ENCODE peak calls at places on chromosomes 1 and 21, in five cellular contexts. One of them, this sample, is unnamed.

GRCh38 chr1:144101397-144102050 is 129.7 kb upstream of the FAM72C start:
- DNase-seq in tibial artery: peak; percentile 75
- DNase-seq in astrocyte of the spinal cord: no peak
- DNase-seq in body of pancreas: peak; percentile 16
- DNase-seq in omental fat pad: peak; percentile 22
- DNase-seq in this sample: no peak

GRCh38 chr1:28666806-28667205 is 1.8 kb upstream of the GMEB1 start:
- DNase-seq in body of pancreas: no peak
- DNase-seq in astrocyte of the spinal cord: no peak
- DNase-seq in tibial artery: no peak
- DNase-seq in omental fat pad: no peak
- DNase-seq in this sample: no peak

GRCh38 chr1:66370462-66370907 is 163.5 kb upstream of the SGIP1 start:
- DNase-seq in tibial artery: no peak
- DNase-seq in astrocyte of the spinal cord: no peak
- DNase-seq in body of pancreas: no peak
- DNase-seq in omental fat pad: no peak
- DNase-seq in this sample: no peak

GRCh38 chr1:112905420-112906154 is 50.4 kb downstream of the SLC16A1 start:
- DNase-seq in astrocyte of the spinal cord: peak; percentile 36
- DNase-seq in body of pancreas: peak; percentile 54
- DNase-seq in omental fat pad: no peak
- DNase-seq in tibial artery: no peak
- DNase-seq in this sample: no peak

GRCh38 chr1:198598796-198599321 is 40.0 kb upstream of the PTPRC start:
- DNase-seq in body of pancreas: no peak
- DNase-seq in astrocyte of the spinal cord: no peak
- DNase-seq in tibial artery: no peak
- DNase-seq in omental fat pad: no peak
- DNase-seq in this sample: no peak

GRCh38 chr1:182589520-182589919 is 464 bp upstream of the RNASEL start:
- DNase-seq in tibial artery: no peak
- DNase-seq in omental fat pad: no peak
- DNase-seq in body of pancreas: no peak
- DNase-seq in astrocyte of the spinal cord: no peak
- DNase-seq in this sample: no peak

GRCh38 chr21:17903029-17903806 is 84.1 kb upstream of the C21orf91 start:
- DNase-seq in tibial artery: no peak
- DNase-seq in astrocyte of the spinal cord: peak; percentile 65
- DNase-seq in omental fat pad: no peak
- DNase-seq in body of pancreas: no peak
- DNase-seq in this sample: no peak

GRCh38 chr1:16351449-16351993 is 759 bp downstream of the FBXO42 start:
- DNase-seq in omental fat pad: no peak
- DNase-seq in body of pancreas: no peak
- DNase-seq in astrocyte of the spinal cord: peak; percentile 37
- DNase-seq in tibial artery: peak; percentile 60
- DNase-seq in this sample: no peak

GRCh38 chr1:82597620-82598019 is 796.9 kb downstream of the ADGRL2 start:
- DNase-seq in tibial artery: no peak
- DNase-seq in astrocyte of the spinal cord: no peak
- DNase-seq in omental fat pad: no peak
- DNase-seq in body of pancreas: no peak
- DNase-seq in this sample: no peak

GRCh38 chr21:45554477-45555175 is 12.4 kb upstream of the SLC19A1 start:
- DNase-seq in omental fat pad: peak; percentile 78
- DNase-seq in tibial artery: peak; percentile 90
- DNase-seq in body of pancreas: peak; percentile 84
- DNase-seq in astrocyte of the spinal cord: peak; percentile 58
- DNase-seq in this sample: no peak

GRCh38 chr21:43911015-43911934 is 46.3 kb downstream of the AGPAT3 start:
- DNase-seq in body of pancreas: no peak
- DNase-seq in astrocyte of the spinal cord: no peak
- DNase-seq in omental fat pad: no peak
- DNase-seq in tibial artery: no peak
- DNase-seq in this sample: no peak

GRCh38 chr1:223474804-223475203 is 81.6 kb downstream of the CCDC185 start:
- DNase-seq in omental fat pad: no peak
- DNase-seq in astrocyte of the spinal cord: no peak
- DNase-seq in body of pancreas: no peak
- DNase-seq in tibial artery: no peak
- DNase-seq in this sample: no peak

GRCh38 chr21:37557261-37557950 is 190.8 kb downstream of the DYRK1A start:
- DNase-seq in omental fat pad: no peak
- DNase-seq in astrocyte of the spinal cord: no peak
- DNase-seq in tibial artery: no peak
- DNase-seq in body of pancreas: no peak
- DNase-seq in this sample: no peak

GRCh38 chr1:157472302-157472701 is 80.0 kb downstream of the FCRL5 start:
- DNase-seq in omental fat pad: no peak
- DNase-seq in tibial artery: no peak
- DNase-seq in body of pancreas: no peak
- DNase-seq in astrocyte of the spinal cord: no peak
- DNase-seq in this sample: no peak

GRCh38 chr1:94395748-94396309 is 22.4 kb upstream of the ABCD3 start:
- DNase-seq in tibial artery: no peak
- DNase-seq in omental fat pad: no peak
- DNase-seq in astrocyte of the spinal cord: no peak
- DNase-seq in body of pancreas: no peak
- DNase-seq in this sample: no peak

GRCh38 chr1:106584127-106584526 is 472.3 kb upstream of the PRMT6 start:
- DNase-seq in tibial artery: no peak
- DNase-seq in omental fat pad: no peak
- DNase-seq in astrocyte of the spinal cord: peak; percentile 3
- DNase-seq in body of pancreas: no peak
- DNase-seq in this sample: no peak

GRCh38 chr21:40054403-40054802 is 187.2 kb downstream of the PCP4 start:
- DNase-seq in omental fat pad: no peak
- DNase-seq in body of pancreas: peak; percentile 88
- DNase-seq in astrocyte of the spinal cord: peak; percentile 57
- DNase-seq in tibial artery: peak; percentile 89
- DNase-seq in this sample: no peak

GRCh38 chr1:228001738-228002535 is 4.9 kb upstream of the WNT3A start:
- DNase-seq in tibial artery: peak; percentile 39
- DNase-seq in body of pancreas: no peak
- DNase-seq in omental fat pad: no peak
- DNase-seq in astrocyte of the spinal cord: no peak
- DNase-seq in this sample: no peak

GRCh38 chr1:209633335-209633997 is 18.8 kb downstream of the LAMB3 start:
- DNase-seq in body of pancreas: no peak
- DNase-seq in omental fat pad: no peak
- DNase-seq in astrocyte of the spinal cord: no peak
- DNase-seq in tibial artery: no peak
- DNase-seq in this sample: no peak

GRCh38 chr1:235060607-235061470 is 67.8 kb downstream of the TOMM20 start:
- DNase-seq in omental fat pad: no peak
- DNase-seq in tibial artery: no peak
- DNase-seq in body of pancreas: peak; percentile 66
- DNase-seq in astrocyte of the spinal cord: no peak
- DNase-seq in this sample: no peak

GRCh38 chr1:29505537-29506220 is 269.4 kb downstream of the PTPRU start:
- DNase-seq in astrocyte of the spinal cord: no peak
- DNase-seq in tibial artery: peak; percentile 32
- DNase-seq in omental fat pad: no peak
- DNase-seq in body of pancreas: no peak
- DNase-seq in this sample: no peak

GRCh38 chr1:30798389-30798951 is 40.9 kb upstream of the LAPTM5 start:
- DNase-seq in tibial artery: peak; percentile 78
- DNase-seq in body of pancreas: peak; percentile 47
- DNase-seq in astrocyte of the spinal cord: no peak
- DNase-seq in omental fat pad: no peak
- DNase-seq in this sample: no peak

GRCh38 chr21:27813750-27814149 is 846.9 kb upstream of the ADAMTS5 start:
- DNase-seq in astrocyte of the spinal cord: no peak
- DNase-seq in body of pancreas: no peak
- DNase-seq in tibial artery: no peak
- DNase-seq in omental fat pad: no peak
- DNase-seq in this sample: no peak

GRCh38 chr21:44722701-44723100 is 11.3 kb upstream of the TSPEAR start:
- DNase-seq in tibial artery: no peak
- DNase-seq in omental fat pad: no peak
- DNase-seq in body of pancreas: no peak
- DNase-seq in astrocyte of the spinal cord: no peak
- DNase-seq in this sample: no peak

GRCh38 chr1:80778094-80778840 is 1022.5 kb upstream of the ADGRL2 start:
- DNase-seq in omental fat pad: no peak
- DNase-seq in astrocyte of the spinal cord: no peak
- DNase-seq in tibial artery: no peak
- DNase-seq in body of pancreas: no peak
- DNase-seq in this sample: no peak
- TF ChIP-seq CTCF in omental fat pad: no peak
- TF ChIP-seq CTCF in astrocyte of the spinal cord: no peak
- TF ChIP-seq CTCF in tibial artery: no peak
- TF ChIP-seq CTCF in body of pancreas: no peak
- TF ChIP-seq CTCF in this sample: no peak

DNA sequence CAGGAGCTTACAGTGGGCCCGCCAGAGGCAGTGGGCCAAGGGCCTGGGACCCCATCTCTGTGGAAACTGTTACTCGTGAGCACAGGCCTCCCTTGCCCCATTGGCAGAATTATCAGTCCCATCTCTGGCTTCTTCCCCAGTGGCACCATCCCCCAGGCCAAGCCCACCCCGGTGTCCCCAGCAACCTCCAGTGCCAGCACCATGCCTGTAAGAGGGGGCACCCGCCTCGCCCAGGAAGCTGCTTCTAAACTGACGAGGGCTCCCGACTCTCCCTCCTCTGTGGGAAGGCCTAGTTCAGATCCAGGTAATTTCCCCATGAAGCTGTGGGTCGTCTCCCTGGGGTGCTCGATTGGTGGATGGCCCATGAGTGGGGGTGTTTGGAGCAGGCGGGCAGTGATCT is 46.8 kb downstream of the TNFRSF8 start:
- DNase-seq in omental fat pad: no peak
- DNase-seq in body of pancreas: no peak
- DNase-seq in tibial artery: no peak
- DNase-seq in astrocyte of the spinal cord: no peak
- DNase-seq in this sample: no peak
- TF ChIP-seq CTCF in omental fat pad: no peak
- TF ChIP-seq CTCF in body of pancreas: no peak
- TF ChIP-seq CTCF in tibial artery: no peak
- TF ChIP-seq CTCF in astrocyte of the spinal cord: no peak
- TF ChIP-seq CTCF in this sample: no peak

GRCh38 chr1:243946946-243947345 is 96.9 kb upstream of the AKT3 start:
- DNase-seq in body of pancreas: no peak
- DNase-seq in omental fat pad: no peak
- DNase-seq in tibial artery: no peak
- DNase-seq in astrocyte of the spinal cord: no peak
- DNase-seq in this sample: no peak
- TF ChIP-seq CTCF in body of pancreas: no peak
- TF ChIP-seq CTCF in omental fat pad: no peak
- TF ChIP-seq CTCF in tibial artery: peak; percentile 28
- TF ChIP-seq CTCF in astrocyte of the spinal cord: peak; percentile 45
- TF ChIP-seq CTCF in this sample: peak; percentile 34

GRCh38 chr21:34801519-34802132 is 132.8 kb downstream of the CLIC6 start:
- DNase-seq in astrocyte of the spinal cord: no peak
- DNase-seq in omental fat pad: no peak
- DNase-seq in tibial artery: no peak
- DNase-seq in body of pancreas: no peak
- DNase-seq in this sample: no peak
- TF ChIP-seq CTCF in astrocyte of the spinal cord: peak; percentile 37
- TF ChIP-seq CTCF in omental fat pad: no peak
- TF ChIP-seq CTCF in tibial artery: no peak
- TF ChIP-seq CTCF in body of pancreas: no peak
- TF ChIP-seq CTCF in this sample: no peak

DNA sequence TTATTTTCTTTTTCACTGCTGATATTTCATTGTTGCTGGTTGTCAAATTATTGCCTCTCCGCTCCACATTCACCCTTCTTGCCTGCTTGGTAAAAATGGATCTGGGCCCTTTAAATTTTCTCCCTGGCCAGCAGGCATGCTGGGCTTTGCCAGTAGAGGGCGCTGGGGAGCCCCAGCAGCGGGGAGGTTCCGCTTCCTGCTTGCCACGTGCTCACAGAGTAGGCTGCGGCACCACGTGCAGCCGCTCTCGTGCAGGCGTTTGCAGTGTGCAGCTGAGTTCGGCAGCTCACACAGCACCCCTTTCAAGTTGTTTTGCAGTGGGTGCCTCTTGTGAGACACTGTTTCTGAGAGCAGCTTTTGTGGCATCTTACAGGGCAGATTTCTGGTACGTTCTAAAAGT is at the start of gene ACTL8:
- DNase-seq in tibial artery: no peak
- DNase-seq in body of pancreas: no peak
- DNase-seq in astrocyte of the spinal cord: no peak
- DNase-seq in omental fat pad: no peak
- DNase-seq in this sample: no peak
- TF ChIP-seq CTCF in tibial artery: no peak
- TF ChIP-seq CTCF in body of pancreas: no peak
- TF ChIP-seq CTCF in astrocyte of the spinal cord: peak; percentile 25
- TF ChIP-seq CTCF in omental fat pad: no peak
- TF ChIP-seq CTCF in this sample: peak; percentile 11

GRCh38 chr1:160123726-160124125 is 8.2 kb downstream of the ATP1A2 start:
- DNase-seq in omental fat pad: no peak
- DNase-seq in body of pancreas: no peak
- DNase-seq in astrocyte of the spinal cord: no peak
- DNase-seq in tibial artery: no peak
- DNase-seq in this sample: no peak
- TF ChIP-seq CTCF in omental fat pad: no peak
- TF ChIP-seq CTCF in body of pancreas: no peak
- TF ChIP-seq CTCF in astrocyte of the spinal cord: no peak
- TF ChIP-seq CTCF in tibial artery: no peak
- TF ChIP-seq CTCF in this sample: no peak